ENCODE peak calls at places on chromosomes 5 and 9, in five cellular contexts. Q is upper lobe of right lung, U is SJCRH30, I is mesendoderm, D is tibial nerve. G is an unnamed sample.

GRCh38 chr5:53677632-53678031 is 117.2 kb downstream of the NDUFS4 start:
- DNase-seq in Q (no peak), U (no peak), I (no peak), D (no peak), G (no peak)

GRCh38 chr9:68492801-68493200 is 47.9 kb downstream of the TMEM252 start:
- DNase-seq in Q (no peak), U (no peak), I (peak), D (no peak), G (no peak)

GRCh38 chr9:85268024-85268610 is 473.6 kb downstream of the AGTPBP1 start:
- DNase-seq in Q (no peak), U (no peak), I (no peak), D (no peak), G (no peak)

GRCh38 chr9:37437616-37438015 is 15.1 kb downstream of the GRHPR start:
- DNase-seq in Q (no peak), U (no peak), I (no peak), D (no peak), G (no peak)

GRCh38 chr9:28007097-28007817 is 434.0 kb upstream of the C9orf72 start:
- DNase-seq in Q (no peak), U (no peak), I (no peak), D (no peak), G (no peak)

GRCh38 chr5:132064738-132065331 is 4.4 kb downstream of the IL3 start:
- DNase-seq in Q (peak), U (peak), I (peak), D (peak), G (peak)

GRCh38 chr5:176844706-176845391 is 34.5 kb downstream of the UNC5A start:
- DNase-seq in Q (no peak), U (peak), I (no peak), D (no peak), G (no peak)

GRCh38 chr5:113354056-113354455 is 80.7 kb downstream of the TSSK1B start:
- DNase-seq in Q (no peak), U (no peak), I (no peak), D (no peak), G (no peak)

GRCh38 chr9:76734716-76735115 is 29.5 kb upstream of the PCA3 start:
- DNase-seq in Q (no peak), U (no peak), I (no peak), D (no peak), G (no peak)

GRCh38 chr5:32173394-32174010 is 617 bp downstream of the GOLPH3 start:
- DNase-seq in Q (peak), U (peak), I (peak), D (peak), G (no peak)

GRCh38 chr5:124663101-124663506 is 83.3 kb downstream of the ZNF608 start:
- DNase-seq in Q (no peak), U (peak), I (peak), D (no peak), G (no peak)

GRCh38 chr9:89878003-89878411 is 273.2 kb downstream of the GADD45G start:
- DNase-seq in Q (peak), U (no peak), I (no peak), D (no peak), G (no peak)
- H3K27ac ChIP-seq in Q (no peak), U (no peak), I (no peak), D (peak), G (no peak)

DNA sequence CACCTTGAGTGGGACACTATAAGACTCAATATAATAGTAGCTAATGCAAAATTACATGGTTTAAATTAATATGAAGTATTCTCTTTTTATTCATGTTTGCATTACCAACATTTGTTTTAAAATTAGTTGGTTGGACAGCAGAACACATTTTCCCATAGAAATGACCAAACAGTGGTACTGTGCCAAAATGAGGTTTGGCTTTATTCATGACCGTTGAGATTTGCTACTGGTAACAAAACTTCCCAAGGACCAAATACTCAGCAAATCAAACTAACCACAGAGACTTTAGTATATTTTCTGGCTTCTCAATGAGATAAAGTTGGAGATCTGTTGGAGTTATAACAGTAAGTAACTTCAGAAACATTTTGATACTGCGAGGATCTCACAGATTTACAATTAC is 637.8 kb upstream of the MEF2C start:
- DNase-seq in Q (no peak), U (no peak), I (no peak), D (no peak), G (no peak)
- H3K27ac ChIP-seq in Q (no peak), U (no peak), I (no peak), D (no peak), G (no peak)

GRCh38 chr5:5593391-5593790 is 170.9 kb downstream of the ICE1 start:
- DNase-seq in Q (no peak), U (no peak), I (no peak), D (no peak), G (no peak)
- H3K27ac ChIP-seq in Q (no peak), U (no peak), I (no peak), D (no peak), G (no peak)

GRCh38 chr5:126513703-126514102 is 81.3 kb downstream of the ALDH7A1 start:
- DNase-seq in Q (no peak), U (no peak), I (no peak), D (no peak), G (no peak)
- H3K27ac ChIP-seq in Q (peak), U (no peak), I (no peak), D (peak), G (no peak)

DNA sequence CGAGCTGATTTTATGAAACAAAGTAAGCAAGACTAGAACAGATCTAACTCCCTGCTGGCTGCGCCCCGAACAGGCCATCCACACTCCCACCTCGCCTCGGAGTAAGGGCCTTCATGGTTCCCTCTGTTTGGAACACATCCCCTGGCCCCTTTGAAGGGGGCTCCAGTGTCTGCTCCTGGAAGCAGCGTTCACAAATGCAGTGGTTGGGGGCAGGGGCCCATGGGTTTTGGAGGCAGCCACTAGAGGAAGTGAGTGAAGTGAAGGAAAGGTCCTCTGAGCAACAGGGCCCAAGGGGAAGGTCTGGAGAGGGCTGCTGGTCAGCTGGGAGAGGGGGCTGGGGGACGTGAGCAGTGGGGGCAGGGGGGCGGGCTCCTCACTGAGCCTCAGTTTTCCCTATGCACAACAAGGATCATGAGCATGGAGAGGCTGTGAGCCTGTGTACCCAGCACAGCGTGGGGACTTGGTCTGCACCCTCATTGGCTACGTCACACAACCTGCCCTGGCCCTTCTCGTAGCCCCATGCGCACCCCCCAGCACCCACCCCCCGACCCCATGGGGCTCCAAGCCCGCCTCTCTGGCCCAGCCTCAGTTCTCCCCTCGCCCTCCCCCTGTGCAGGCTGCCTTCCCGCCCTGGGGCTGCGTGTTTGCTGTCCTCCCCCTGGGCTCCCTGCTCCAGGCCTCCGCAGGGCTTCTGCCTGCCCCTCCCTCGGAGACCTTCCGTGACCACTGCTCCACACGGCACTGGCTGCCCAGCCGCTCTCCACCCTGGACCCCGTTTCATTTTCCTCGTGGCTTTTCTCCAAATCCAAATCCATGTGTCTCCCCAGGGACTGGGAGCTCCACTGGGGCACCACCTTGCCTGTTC is 39.5 kb downstream of the RASGEF1C start:
- DNase-seq in Q (no peak), U (no peak), I (no peak), D (no peak), G (no peak)
- H3K27ac ChIP-seq in Q (no peak), U (no peak), I (no peak), D (peak), G (peak)